ENCODE peak calls at places on chromosomes 7 and 10, in seven cellular contexts. One of them, this sample, is unnamed.

GRCh38 chr10:33240931-33241330 is 93.5 kb downstream of the NRP1 start:
- DNase-seq in A549: no peak
- DNase-seq in IMR-90: peak
- DNase-seq in GM12878: no peak
- DNase-seq in K562: no peak
- DNase-seq in H1: no peak
- DNase-seq in HepG2: no peak
- DNase-seq in this sample: no peak

GRCh38 chr10:13219685-13220670 is 14.2 kb downstream of the UCMA start:
- DNase-seq in A549: peak
- DNase-seq in IMR-90: peak
- DNase-seq in GM12878: peak
- DNase-seq in K562: peak
- DNase-seq in H1: peak
- DNase-seq in HepG2: peak
- DNase-seq in this sample: no peak

GRCh38 chr10:3427846-3428442 is 255.4 kb upstream of the PITRM1 start:
- DNase-seq in A549: no peak
- DNase-seq in IMR-90: no peak
- DNase-seq in GM12878: no peak
- DNase-seq in K562: no peak
- DNase-seq in H1: no peak
- DNase-seq in HepG2: no peak
- DNase-seq in this sample: no peak

GRCh38 chr10:109253306-109253705 is 670.0 kb downstream of the XPNPEP1 start:
- DNase-seq in A549: no peak
- DNase-seq in IMR-90: no peak
- DNase-seq in GM12878: no peak
- DNase-seq in K562: no peak
- DNase-seq in H1: no peak
- DNase-seq in HepG2: no peak
- DNase-seq in this sample: no peak

GRCh38 chr10:119313645-119314044 is 106.3 kb downstream of the GRK5 start:
- DNase-seq in A549: no peak
- DNase-seq in IMR-90: no peak
- DNase-seq in GM12878: peak
- DNase-seq in K562: no peak
- DNase-seq in H1: no peak
- DNase-seq in HepG2: no peak
- DNase-seq in this sample: no peak

GRCh38 chr10:130218181-130218641 is 82.0 kb downstream of the GLRX3 start:
- DNase-seq in A549: no peak
- DNase-seq in IMR-90: no peak
- DNase-seq in GM12878: no peak
- DNase-seq in K562: no peak
- DNase-seq in H1: no peak
- DNase-seq in HepG2: no peak
- DNase-seq in this sample: no peak

GRCh38 chr10:38979535-38979934 is 885.4 kb downstream of the ZNF37A start:
- DNase-seq in A549: no peak
- DNase-seq in IMR-90: no peak
- DNase-seq in GM12878: no peak
- DNase-seq in K562: no peak
- DNase-seq in H1: no peak
- DNase-seq in HepG2: no peak
- DNase-seq in this sample: no peak

GRCh38 chr10:128633864-128634541 is 507.8 kb upstream of the MKI67 start:
- DNase-seq in A549: no peak
- DNase-seq in IMR-90: no peak
- DNase-seq in GM12878: no peak
- DNase-seq in K562: no peak
- DNase-seq in H1: peak
- DNase-seq in HepG2: no peak
- DNase-seq in this sample: no peak

GRCh38 chr7:23357190-23358093 is 58.3 kb downstream of the MALSU1 start:
- DNase-seq in A549: peak
- DNase-seq in IMR-90: peak
- DNase-seq in GM12878: no peak
- DNase-seq in K562: peak
- DNase-seq in H1: no peak
- DNase-seq in HepG2: peak
- DNase-seq in this sample: no peak

GRCh38 chr10:129122846-129123245 is 344.2 kb upstream of the MGMT start:
- DNase-seq in A549: no peak
- DNase-seq in IMR-90: no peak
- DNase-seq in GM12878: no peak
- DNase-seq in K562: no peak
- DNase-seq in H1: no peak
- DNase-seq in HepG2: no peak
- DNase-seq in this sample: no peak

GRCh38 chr10:1715821-1716220 is 21.5 kb downstream of the ADARB2 start:
- DNase-seq in A549: peak
- DNase-seq in IMR-90: no peak
- DNase-seq in GM12878: peak
- DNase-seq in K562: no peak
- DNase-seq in H1: peak
- DNase-seq in HepG2: no peak
- DNase-seq in this sample: no peak

GRCh38 chr10:1712314-1712713 is 25.0 kb downstream of the ADARB2 start:
- DNase-seq in A549: no peak
- DNase-seq in IMR-90: no peak
- DNase-seq in GM12878: no peak
- DNase-seq in K562: no peak
- DNase-seq in H1: no peak
- DNase-seq in HepG2: no peak
- DNase-seq in this sample: no peak

GRCh38 chr10:1708746-1709145 is 28.6 kb downstream of the ADARB2 start:
- DNase-seq in A549: no peak
- DNase-seq in IMR-90: no peak
- DNase-seq in GM12878: no peak
- DNase-seq in K562: no peak
- DNase-seq in H1: no peak
- DNase-seq in HepG2: no peak
- DNase-seq in this sample: no peak

GRCh38 chr10:1716839-1717238 is 20.5 kb downstream of the ADARB2 start:
- DNase-seq in A549: no peak
- DNase-seq in IMR-90: no peak
- DNase-seq in GM12878: no peak
- DNase-seq in K562: no peak
- DNase-seq in H1: no peak
- DNase-seq in HepG2: no peak
- DNase-seq in this sample: no peak

DNA sequence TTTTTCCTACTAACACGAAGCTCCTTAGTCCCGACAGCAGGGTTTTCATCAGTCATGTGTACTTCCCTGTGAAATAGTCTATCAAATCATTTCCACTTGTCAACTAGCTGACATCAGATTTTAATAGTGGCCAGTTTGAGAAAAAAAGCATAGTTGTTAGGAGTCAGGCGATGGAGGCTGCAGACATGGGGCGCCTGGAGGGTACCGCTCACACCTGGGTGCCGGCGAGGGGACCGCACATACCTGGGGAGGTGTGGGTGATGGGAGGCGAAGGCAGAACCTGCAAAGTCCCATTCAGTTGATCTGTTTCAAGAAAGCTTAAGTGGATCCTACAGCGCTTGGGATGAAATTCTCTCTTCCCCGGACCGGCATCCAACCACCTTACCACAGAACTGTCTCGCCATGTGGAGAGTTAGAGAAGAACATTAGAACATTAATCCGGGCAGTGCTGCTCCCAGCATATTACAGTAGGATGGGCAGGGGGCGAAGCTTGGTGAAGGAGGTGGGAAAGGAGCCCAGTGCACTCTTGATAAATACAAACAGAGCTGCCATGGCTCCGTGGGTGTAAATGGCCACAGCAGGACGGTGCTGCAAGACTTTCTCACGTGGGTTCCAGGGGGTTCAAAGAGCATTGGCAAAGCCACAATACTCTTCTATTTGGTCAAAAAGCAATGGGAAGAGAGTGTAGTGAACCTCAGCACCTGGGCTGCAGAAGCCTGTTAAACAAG is 24.2 kb downstream of the ADARB2 start:
- DNase-seq in A549: no peak
- DNase-seq in IMR-90: no peak
- DNase-seq in GM12878: no peak
- DNase-seq in K562: no peak
- DNase-seq in H1: no peak
- DNase-seq in HepG2: no peak
- DNase-seq in this sample: no peak
- H3K4me3 ChIP-seq in A549: no peak
- H3K4me3 ChIP-seq in IMR-90: no peak
- H3K4me3 ChIP-seq in GM12878: no peak
- H3K4me3 ChIP-seq in K562: no peak
- H3K4me3 ChIP-seq in H1: no peak
- H3K4me3 ChIP-seq in HepG2: no peak
- H3K4me3 ChIP-seq in this sample: no peak

DNA sequence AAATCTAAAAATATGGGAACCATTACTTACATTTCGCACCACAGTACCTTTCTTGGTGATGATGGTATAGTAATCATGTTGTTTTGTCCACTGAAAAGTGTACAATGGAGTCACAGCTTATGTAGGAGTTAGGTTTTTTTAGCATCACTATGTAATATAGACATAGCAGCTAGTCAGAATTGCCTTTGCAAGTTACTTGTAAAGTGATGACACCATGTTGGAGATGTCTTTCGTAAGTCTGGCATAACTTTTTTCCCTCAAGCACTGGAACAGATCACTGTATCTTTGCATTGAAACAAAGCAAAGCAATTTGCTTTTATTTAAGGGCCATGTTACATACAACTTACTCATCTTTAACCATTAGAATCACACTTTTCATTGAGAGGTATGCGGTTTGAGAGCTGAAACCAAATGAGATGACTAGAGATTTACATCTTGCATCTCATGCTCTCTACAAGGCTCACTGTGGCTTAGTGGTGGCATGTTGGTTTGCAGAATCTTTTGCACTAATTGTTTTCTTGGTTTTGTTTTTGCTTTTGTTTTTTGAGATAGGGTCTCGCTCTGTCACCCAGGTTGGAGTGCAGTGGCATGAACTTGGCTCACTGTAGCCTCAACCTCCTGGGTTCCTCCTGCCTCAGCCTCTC is 18.3 kb downstream of the UBN2 start:
- DNase-seq in A549: no peak
- DNase-seq in IMR-90: no peak
- DNase-seq in GM12878: no peak
- DNase-seq in K562: no peak
- DNase-seq in H1: no peak
- DNase-seq in HepG2: no peak
- DNase-seq in this sample: no peak
- TF ChIP-seq RAD21 in A549: no peak
- TF ChIP-seq RAD21 in IMR-90: no peak
- TF ChIP-seq RAD21 in GM12878: no peak
- TF ChIP-seq RAD21 in K562: no peak
- TF ChIP-seq RAD21 in H1: no peak
- TF ChIP-seq RAD21 in HepG2: no peak
- TF ChIP-seq RAD21 in this sample: no peak

DNA sequence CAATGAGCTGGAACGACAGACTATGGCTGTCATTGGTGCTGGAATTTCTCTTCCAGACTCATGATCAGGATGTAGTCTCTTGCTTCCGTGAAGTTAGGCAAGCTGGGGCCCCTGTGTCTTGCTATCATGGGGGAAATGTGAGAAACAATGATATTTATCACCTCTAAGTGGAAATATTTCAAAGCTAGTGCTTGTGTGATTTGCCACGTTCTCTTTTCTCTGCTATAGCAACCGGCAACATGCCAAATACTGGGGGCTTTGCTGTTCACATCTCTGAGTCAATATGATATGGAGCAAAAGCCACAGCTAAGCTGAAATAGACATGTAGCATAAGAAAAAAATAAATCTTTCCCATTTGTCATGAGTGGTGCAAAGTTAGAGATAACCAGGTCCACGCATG is 668.2 kb upstream of the IGFBP3 start:
- DNase-seq in A549: no peak
- DNase-seq in IMR-90: no peak
- DNase-seq in GM12878: no peak
- DNase-seq in K562: no peak
- DNase-seq in H1: no peak
- DNase-seq in HepG2: no peak
- DNase-seq in this sample: no peak
- TF ChIP-seq USF2 in A549: no peak
- TF ChIP-seq USF2 in IMR-90: no peak
- TF ChIP-seq USF2 in GM12878: no peak
- TF ChIP-seq USF2 in K562: no peak
- TF ChIP-seq USF2 in H1: no peak
- TF ChIP-seq USF2 in HepG2: no peak
- TF ChIP-seq USF2 in this sample: no peak

GRCh38 chr7:74606101-74606908 is 51.2 kb upstream of the GTF2I start:
- DNase-seq in A549: no peak
- DNase-seq in IMR-90: no peak
- DNase-seq in GM12878: no peak
- DNase-seq in K562: peak
- DNase-seq in H1: peak
- DNase-seq in HepG2: no peak
- DNase-seq in this sample: peak
- H3K4me3 ChIP-seq in A549: peak
- H3K4me3 ChIP-seq in IMR-90: no peak
- H3K4me3 ChIP-seq in GM12878: peak
- H3K4me3 ChIP-seq in K562: no peak
- H3K4me3 ChIP-seq in H1: peak
- H3K4me3 ChIP-seq in HepG2: no peak
- H3K4me3 ChIP-seq in this sample: no peak

GRCh38 chr7:68411742-68412141 is 1186.5 kb upstream of the AUTS2 start:
- DNase-seq in A549: no peak
- DNase-seq in IMR-90: no peak
- DNase-seq in GM12878: no peak
- DNase-seq in K562: no peak
- DNase-seq in H1: no peak
- DNase-seq in HepG2: no peak
- DNase-seq in this sample: peak
- TF ChIP-seq RAD21 in A549: no peak
- TF ChIP-seq RAD21 in IMR-90: no peak
- TF ChIP-seq RAD21 in GM12878: no peak
- TF ChIP-seq RAD21 in K562: no peak
- TF ChIP-seq RAD21 in H1: no peak
- TF ChIP-seq RAD21 in HepG2: no peak
- TF ChIP-seq RAD21 in this sample: no peak

GRCh38 chr7:85023066-85023687 is 163.7 kb downstream of the SEMA3D start:
- DNase-seq in A549: no peak
- DNase-seq in IMR-90: peak
- DNase-seq in GM12878: no peak
- DNase-seq in K562: peak
- DNase-seq in H1: no peak
- DNase-seq in HepG2: peak
- DNase-seq in this sample: no peak
- TF ChIP-seq USF2 in A549: no peak
- TF ChIP-seq USF2 in IMR-90: no peak
- TF ChIP-seq USF2 in GM12878: no peak
- TF ChIP-seq USF2 in K562: no peak
- TF ChIP-seq USF2 in H1: no peak
- TF ChIP-seq USF2 in HepG2: no peak
- TF ChIP-seq USF2 in this sample: no peak

GRCh38 chr10:80159166-80159888 is 26.8 kb downstream of the PLAC9 start:
- DNase-seq in A549: no peak
- DNase-seq in IMR-90: no peak
- DNase-seq in GM12878: no peak
- DNase-seq in K562: no peak
- DNase-seq in H1: no peak
- DNase-seq in HepG2: no peak
- DNase-seq in this sample: no peak
- H3K4me3 ChIP-seq in A549: no peak
- H3K4me3 ChIP-seq in IMR-90: no peak
- H3K4me3 ChIP-seq in GM12878: no peak
- H3K4me3 ChIP-seq in K562: no peak
- H3K4me3 ChIP-seq in H1: no peak
- H3K4me3 ChIP-seq in HepG2: no peak
- H3K4me3 ChIP-seq in this sample: no peak

GRCh38 chr7:98949336-98950044 is 71.2 kb downstream of the TRRAP start:
- DNase-seq in A549: no peak
- DNase-seq in IMR-90: no peak
- DNase-seq in GM12878: no peak
- DNase-seq in K562: no peak
- DNase-seq in H1: no peak
- DNase-seq in HepG2: no peak
- DNase-seq in this sample: no peak
- TF ChIP-seq RAD21 in A549: no peak
- TF ChIP-seq RAD21 in IMR-90: no peak
- TF ChIP-seq RAD21 in GM12878: no peak
- TF ChIP-seq RAD21 in K562: no peak
- TF ChIP-seq RAD21 in H1: no peak
- TF ChIP-seq RAD21 in HepG2: no peak
- TF ChIP-seq RAD21 in this sample: no peak